ENCODE peak calls at places on chromosome 17, in four cellular contexts. J is body of pancreas, S is testis, L is esophagus squamous epithelium. A is an unnamed sample.

GRCh38 chr17:57302690-57303089 is 46.4 kb downstream of the MSI2 start:
- DNase-seq in S (no peak), J (no peak), L (no peak), A (no peak)

GRCh38 chr17:80961931-80962330 is 29.7 kb upstream of the CHMP6 start:
- DNase-seq in L (no peak), S (no peak), J (no peak), A (no peak)

GRCh38 chr17:66184392-66184791 is 7.5 kb downstream of the CEP112 start:
- DNase-seq in L (no peak), J (no peak), S (no peak), A (no peak)

GRCh38 chr17:18323507-18324139 is 8.5 kb downstream of the SMCR8 start:
- DNase-seq in L (no peak), J (no peak), S (no peak), A (no peak)

GRCh38 chr17:65711671-65712276 is 150.3 kb upstream of the AXIN2 start:
- DNase-seq in S (no peak), J (no peak), L (no peak), A (no peak)

GRCh38 chr17:79027274-79027924 is 3.4 kb downstream of the C1QTNF1 start:
- DNase-seq in S (no peak), J (peak; percentile 15), L (no peak), A (peak; percentile 88)

GRCh38 chr17:78019367-78019975 is 61.0 kb downstream of the TNRC6C start:
- DNase-seq in J (no peak), L (no peak), S (no peak), A (no peak)

GRCh38 chr17:79231766-79232287 is 157.2 kb downstream of the ENGASE start:
- DNase-seq in J (no peak), S (no peak), L (no peak), A (no peak)

GRCh38 chr17:68097161-68097805 is 61.7 kb downstream of the KPNA2 start:
- DNase-seq in L (no peak), J (no peak), S (no peak), A (peak; percentile 66)

GRCh38 chr17:75516619-75517276 is 420 bp downstream of the TSEN54 start:
- DNase-seq in L (no peak), S (no peak), J (peak; percentile 35), A (no peak)

GRCh38 chr17:9714801-9715200 is 69.5 kb downstream of the USP43 start:
- DNase-seq in L (no peak), J (no peak), S (no peak), A (peak; percentile 58)

GRCh38 chr17:46178550-46179198 is 14.6 kb downstream of the KANSL1 start:
- DNase-seq in L (no peak), J (no peak), S (no peak), A (no peak)

GRCh38 chr17:73901249-73901648 is 257.0 kb upstream of the SDK2 start:
- DNase-seq in S (no peak), J (no peak), L (no peak), A (no peak)

GRCh38 chr17:58156839-58157803 is 8.9 kb downstream of the OR4D1 start:
- DNase-seq in L (no peak), J (no peak), S (peak; percentile 69), A (no peak)

GRCh38 chr17:21211825-21212479 is 2.0 kb downstream of the TMEM11 start:
- DNase-seq in J (no peak), S (no peak), L (no peak), A (no peak)

GRCh38 chr17:57861000-57861736 is 11.3 kb upstream of the MRPS23 start:
- DNase-seq in J (peak; percentile 91), L (peak; percentile 35), S (peak; percentile 72), A (no peak)

GRCh38 chr17:70414275-70414674 is 244.9 kb downstream of the KCNJ2 start:
- DNase-seq in J (no peak), S (no peak), L (no peak), A (no peak)

GRCh38 chr17:34424814-34425490 is 61.9 kb upstream of the CCL1 start:
- DNase-seq in J (no peak), L (no peak), S (no peak), A (peak; percentile 32)

GRCh38 chr17:2685696-2686095 is 25.9 kb downstream of the CLUH start:
- DNase-seq in S (no peak), L (no peak), J (no peak), A (no peak)

GRCh38 chr17:60960398-60961065 is 282.9 kb downstream of the BCAS3 start:
- DNase-seq in L (no peak), J (no peak), S (no peak), A (no peak)

GRCh38 chr17:82480345-82480744 is 21.8 kb downstream of the NARF start:
- DNase-seq in J (no peak), L (no peak), S (no peak), A (no peak)
- TF ChIP-seq POLR2A in J (no peak), L (no peak), S (no peak), A (no peak)

DNA sequence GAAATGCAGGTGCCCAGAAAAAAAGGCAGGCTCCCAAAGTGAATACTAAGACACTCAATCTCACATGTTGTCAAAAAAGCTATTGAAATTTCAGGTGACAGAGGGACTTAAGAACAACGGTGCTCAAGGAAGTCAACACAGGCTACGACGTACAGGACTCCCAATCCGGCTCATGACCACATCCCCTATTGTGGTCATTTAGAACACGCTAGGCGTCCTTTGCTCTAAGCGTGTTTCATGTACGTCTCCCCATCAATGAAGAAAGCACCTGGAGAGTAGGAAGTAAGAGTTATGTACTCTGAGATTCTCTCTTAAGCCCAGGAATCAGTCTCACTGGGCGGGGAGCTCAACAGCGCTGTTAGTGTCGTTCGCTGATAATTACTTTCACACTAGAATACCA is 94.1 kb downstream of the MRM3 start:
- DNase-seq in S (no peak), L (no peak), J (no peak), A (no peak)
- TF ChIP-seq CTCF in S (no peak), L (no peak), J (no peak), A (no peak)

DNA sequence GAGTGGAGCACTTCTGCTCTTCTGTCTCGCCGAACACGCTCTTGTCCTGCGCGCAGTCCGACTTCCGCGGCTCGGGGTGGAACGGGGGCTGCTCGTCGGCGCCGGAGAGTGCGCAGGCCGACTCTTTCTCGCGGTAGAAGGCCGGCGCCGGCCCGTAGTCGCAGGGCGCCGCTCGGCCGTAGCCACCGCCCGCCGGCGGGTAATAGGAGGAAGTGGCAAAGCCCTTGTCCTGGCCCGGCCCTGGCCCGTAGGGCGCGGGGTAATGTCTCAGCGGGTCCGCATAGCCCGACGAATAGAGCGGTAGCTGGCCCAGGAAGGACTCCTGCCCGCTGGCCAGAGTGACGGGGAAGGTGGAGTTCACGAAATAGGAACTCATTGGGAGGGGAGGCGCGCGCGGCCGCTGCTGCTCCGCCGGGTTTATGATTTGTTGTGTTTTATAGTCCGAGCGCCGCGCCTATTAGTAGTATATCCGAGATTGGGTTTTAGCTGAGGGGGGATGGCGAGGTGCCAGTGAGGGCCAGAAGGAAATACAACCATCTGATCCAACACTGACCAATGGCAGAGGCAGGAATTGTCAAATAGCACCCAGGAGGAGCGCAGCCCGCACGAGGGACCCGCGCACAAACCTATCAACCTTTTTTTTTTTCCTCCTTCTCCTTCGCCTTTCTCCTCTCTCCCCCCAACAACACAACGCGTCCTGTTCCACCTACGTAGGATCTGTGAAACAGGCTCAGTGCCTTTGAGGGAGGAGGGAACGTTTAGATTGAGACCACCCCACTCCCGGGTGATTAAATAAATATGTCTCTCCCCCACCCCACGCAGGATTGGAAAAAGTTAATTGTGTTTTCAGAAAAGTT is 4.4 kb upstream of the HOXB5 start:
- DNase-seq in S (no peak), L (no peak), J (peak; percentile 46), A (peak; percentile 94)
- TF ChIP-seq POLR2A in S (no peak), L (no peak), J (peak; percentile 37), A (no peak)

DNA sequence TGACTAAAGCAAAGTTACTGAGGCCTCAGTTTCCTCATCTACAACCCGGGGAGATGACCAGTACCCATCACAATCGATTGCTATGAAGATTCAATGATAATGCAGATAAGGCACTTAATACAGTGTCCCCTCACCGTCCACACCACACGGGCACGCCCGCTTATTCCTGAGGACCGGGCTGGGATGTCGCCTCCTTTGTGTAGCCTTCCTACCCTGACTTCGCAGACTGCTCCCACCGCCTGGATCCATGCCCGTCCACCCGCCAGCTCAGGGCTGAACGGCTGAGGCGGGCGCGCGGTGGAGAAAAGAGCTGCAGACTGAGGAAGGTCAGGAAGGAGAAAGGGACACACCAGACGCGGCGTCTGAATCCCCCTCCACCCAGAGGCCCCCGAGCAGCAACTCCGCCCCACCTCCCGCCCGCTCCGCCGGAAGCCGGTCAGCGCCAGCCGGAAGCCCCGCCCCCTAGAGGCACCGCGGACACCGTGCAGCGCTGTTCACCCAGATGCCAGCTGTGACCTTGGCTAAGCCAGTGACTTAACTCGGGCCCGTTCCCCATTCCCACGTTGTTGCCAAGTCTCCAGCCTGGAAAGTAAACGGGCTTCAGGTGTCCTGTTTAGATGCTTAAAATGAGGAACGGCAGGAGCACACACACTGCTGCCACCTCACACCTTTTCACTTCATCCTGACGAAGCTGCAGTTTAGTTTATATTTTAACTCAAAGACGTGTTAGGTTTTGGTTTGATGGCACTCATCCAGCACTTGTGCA is at the start of gene KRABD2:
- DNase-seq in L (peak; percentile 21), J (peak; percentile 97), S (peak; percentile 93), A (peak; percentile 77)
- TF ChIP-seq CTCF in L (peak; percentile 34), J (peak; percentile 38), S (peak; percentile 56), A (no peak)

DNA sequence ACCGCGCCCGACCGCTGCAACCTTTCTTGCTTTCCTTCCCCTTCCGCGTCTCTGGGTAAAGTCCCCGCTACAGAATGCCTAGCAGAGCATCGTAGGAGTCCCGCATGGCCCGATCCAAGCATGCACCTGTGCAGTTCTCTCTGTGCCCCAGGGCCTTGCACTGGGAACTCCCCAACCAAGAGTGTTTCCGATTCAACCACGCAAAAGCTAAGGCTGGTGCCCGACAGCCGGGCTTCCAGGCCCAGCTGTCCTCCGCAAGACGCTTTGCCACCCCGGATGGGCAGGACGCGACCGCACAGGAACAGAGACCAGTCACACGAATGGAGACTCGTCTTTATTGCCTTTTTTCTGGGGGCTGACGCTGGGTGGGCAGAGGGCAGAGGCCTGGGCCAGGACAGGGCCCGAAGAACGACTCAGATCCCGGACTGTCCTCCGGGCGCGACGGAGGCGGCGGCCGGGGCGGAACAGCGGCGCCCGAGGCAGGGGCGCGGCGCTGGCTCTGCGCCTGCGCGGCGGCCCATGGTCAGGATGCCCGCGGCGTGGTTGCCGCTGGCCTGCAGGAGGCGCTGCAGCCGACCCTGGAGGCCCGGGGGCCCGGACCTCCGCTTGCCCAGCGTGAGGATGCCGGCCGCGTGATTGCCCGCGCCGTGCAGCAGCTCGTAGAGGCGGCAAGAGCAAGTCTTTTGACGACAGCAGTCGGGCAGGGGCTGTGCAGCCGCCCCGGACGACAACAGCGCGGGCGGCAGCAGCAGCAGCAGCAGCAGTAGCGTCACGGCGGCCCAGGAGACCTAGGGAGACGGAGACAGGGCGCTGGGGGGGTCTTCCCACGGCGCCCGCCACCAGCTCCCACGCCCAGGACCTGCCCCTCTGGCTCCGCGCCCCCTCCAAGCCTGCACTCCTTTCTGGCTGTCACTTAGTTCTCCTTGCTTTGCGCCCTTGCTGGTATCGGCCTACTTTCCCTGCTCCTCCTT is 1.2 kb downstream of the HCRT start:
- DNase-seq in L (no peak), J (peak; percentile 76), S (peak; percentile 82), A (peak; percentile 91)
- TF ChIP-seq POLR2A in L (no peak), J (peak; percentile 60), S (no peak), A (no peak)

A was measured in lower leg skin.